ENCODE peak calls at places on chromosome 11, in nine cellular contexts. T is GM23248; Y is GM10248; L is AML-193; M is activated CD4-positive, alpha-beta T cell treated with anti-CD3 and anti-CD28 coated beads, Interleukin-2, amount 10 ng/mL, durations not matched to agents 7 days and 5 days; V is G401; N is HTR-8/SVneo; F is fibroblast of mammary gland; Z is AG04450. Q is an unnamed sample.

GRCh38 chr11:12539570-12539969 is 134.7 kb upstream of the TEAD1 start:
- DNase-seq in L (no peak), V (no peak), M (no peak), Y (no peak), F (peak; percentile 98), T (peak; percentile 96), N (peak; percentile 49), Z (peak; percentile 91), Q (peak; percentile 29)

GRCh38 chr11:81792416-81792815 is 941.2 kb downstream of the FAM181B start:
- DNase-seq in F (no peak), T (no peak), N (no peak), Y (no peak), V (no peak), M (no peak), L (no peak), Z (no peak), Q (no peak)

GRCh38 chr11:24311974-24312373 is 184.9 kb upstream of the LUZP2 start:
- DNase-seq in M (no peak), L (no peak), V (no peak), F (no peak), T (no peak), Z (no peak), Y (no peak), N (no peak), Q (no peak)

GRCh38 chr11:108498046-108498815 is at the start of gene POGLUT3:
- DNase-seq in V (peak; percentile 38), L (peak; percentile 39), Y (peak; percentile 76), M (peak; percentile 55), F (peak; percentile 37), Z (no peak), T (peak; percentile 75), N (peak; percentile 69), Q (peak; percentile 35)

GRCh38 chr11:61369372-61370348 is 7.5 kb downstream of the TMEM138 start:
- DNase-seq in V (peak; percentile 8), Y (peak; percentile 34), F (peak; percentile 98), M (no peak), N (no peak), Z (peak; percentile 86), L (no peak), T (peak; percentile 84), Q (no peak)

GRCh38 chr11:132504501-132505041 is 1027.7 kb downstream of the OPCML start:
- DNase-seq in M (no peak), F (no peak), L (no peak), V (peak; percentile 81), N (no peak), Y (no peak), T (no peak), Z (no peak), Q (no peak)

GRCh38 chr11:25775608-25776007 is 556.3 kb upstream of the ANO3 start:
- DNase-seq in V (no peak), N (no peak), T (peak; percentile 4), Y (no peak), M (no peak), F (no peak), L (no peak), Z (no peak), Q (no peak)

GRCh38 chr11:10623797-10624761 is 55.6 kb upstream of the LYVE1 start:
- DNase-seq in L (no peak), M (no peak), T (peak; percentile 22), Z (no peak), V (peak; percentile 20), Y (peak; percentile 67), N (peak; percentile 71), F (peak; percentile 37), Q (peak; percentile 46)

GRCh38 chr11:119706887-119707286 is 22.1 kb downstream of the NECTIN1 start:
- DNase-seq in N (no peak), F (no peak), Y (no peak), M (no peak), L (no peak), T (no peak), V (no peak), Z (no peak), Q (peak; percentile 11)

GRCh38 chr11:126284829-126285228 is 1.9 kb downstream of the TIRAP start:
- DNase-seq in M (peak; percentile 61), N (peak; percentile 45), Z (peak; percentile 85), T (peak; percentile 96), V (peak; percentile 30), L (peak; percentile 47), Y (peak; percentile 66), F (peak; percentile 97), Q (peak; percentile 19)

GRCh38 chr11:78354741-78355705 is 62.6 kb downstream of the GAB2 start:
- DNase-seq in F (peak; percentile 18), Y (no peak), L (no peak), M (no peak), Z (no peak), N (no peak), V (no peak), T (peak; percentile 65), Q (no peak)

GRCh38 chr11:71322192-71322735 is 69.9 kb upstream of the SHANK2 start:
- DNase-seq in V (no peak), L (no peak), T (no peak), F (no peak), Y (no peak), N (no peak), Z (no peak), M (no peak), Q (no peak)

GRCh38 chr11:111403021-111403725 is 24.1 kb upstream of the POU2AF1 start:
- DNase-seq in F (no peak), M (no peak), L (no peak), N (no peak), T (no peak), Z (no peak), Y (no peak), V (peak; percentile 88), Q (no peak)

GRCh38 chr11:60941371-60942119 is 10.4 kb downstream of the SLC15A3 start:
- DNase-seq in F (no peak), V (no peak), T (no peak), Z (no peak), Y (no peak), N (no peak), L (no peak), M (no peak), Q (no peak)

GRCh38 chr11:24226606-24227005 is 270.2 kb upstream of the LUZP2 start:
- DNase-seq in N (no peak), M (no peak), V (no peak), L (no peak), Z (no peak), F (no peak), T (no peak), Y (no peak), Q (no peak)

GRCh38 chr11:22479133-22479690 is 141.0 kb downstream of the SLC17A6 start:
- DNase-seq in V (no peak), L (no peak), Y (no peak), F (peak; percentile 57), T (peak; percentile 70), N (no peak), M (no peak), Z (no peak), Q (no peak)

GRCh38 chr11:13316528-13316961 is 39.0 kb downstream of the BMAL1 start:
- DNase-seq in T (peak; percentile 94), V (no peak), Y (no peak), L (no peak), F (peak; percentile 90), N (peak; percentile 30), M (no peak), Z (no peak), Q (no peak)

GRCh38 chr11:16945671-16946469 is 68.3 kb downstream of the PLEKHA7 start:
- DNase-seq in T (peak; percentile 68), L (peak; percentile 35), M (peak; percentile 45), N (peak; percentile 72), F (peak; percentile 57), Z (no peak), V (peak; percentile 13), Y (peak; percentile 78), Q (peak; percentile 74)

GRCh38 chr11:86802601-86803051 is 2.3 kb downstream of the PRSS23 start:
- DNase-seq in F (peak; percentile 56), N (no peak), M (peak; percentile 27), Z (no peak), Y (no peak), T (peak; percentile 67), L (peak; percentile 31), V (peak; percentile 70), Q (peak; percentile 84)

GRCh38 chr11:36037031-36037430 is 93.2 kb downstream of the LDLRAD3 start:
- DNase-seq in N (no peak), Y (no peak), M (no peak), F (peak; percentile 58), Z (no peak), L (no peak), V (peak; percentile 83), T (peak; percentile 47), Q (no peak)

GRCh38 chr11:126821832-126822231 is 178.7 kb downstream of the KIRREL3 start:
- DNase-seq in Z (no peak), M (no peak), V (no peak), L (no peak), F (no peak), T (no peak), Y (no peak), N (no peak), Q (no peak)

GRCh38 chr11:32420937-32421532 is 14.3 kb downstream of the WT1 start:
- DNase-seq in F (no peak), M (peak; percentile 55), L (peak; percentile 81), V (no peak), Y (no peak), N (peak; percentile 64), Z (no peak), T (no peak), Q (no peak)

GRCh38 chr11:14541180-14541579 is 21.0 kb upstream of the PSMA1 start:
- DNase-seq in V (peak; percentile 90), Z (no peak), N (no peak), M (no peak), Y (no peak), T (no peak), L (no peak), F (peak; percentile 24), Q (no peak)

GRCh38 chr11:94926271-94926625 is 47.1 kb downstream of the CWC15 start:
- DNase-seq in N (no peak), L (no peak), F (peak; percentile 39), Z (no peak), V (no peak), T (peak; percentile 51), Y (no peak), M (no peak), Q (no peak)

GRCh38 chr11:96715208-96715607 is 325.4 kb downstream of the JRKL start:
- DNase-seq in N (no peak), M (no peak), T (peak; percentile 29), Y (no peak), L (no peak), F (peak; percentile 12), Z (no peak), V (no peak), Q (no peak)

GRCh38 chr11:115964091-115964490 is 459.9 kb upstream of the CADM1 start:
- DNase-seq in N (no peak), Y (no peak), M (no peak), V (no peak), T (no peak), F (no peak), L (no peak), Z (peak; percentile 16), Q (no peak)

GRCh38 chr11:31940396-31941037 is 129.4 kb upstream of the PAX6 start:
- DNase-seq in V (peak; percentile 14), L (no peak), Z (no peak), T (peak; percentile 15), N (no peak), M (no peak), Y (no peak), F (peak; percentile 43), Q (no peak)

GRCh38 chr11:1564535-1565172 is 7.4 kb downstream of the DUSP8 start:
- DNase-seq in T (peak; percentile 72), N (no peak), V (peak; percentile 72), Z (peak; percentile 83), F (peak; percentile 80), M (no peak), L (no peak), Y (no peak), Q (no peak)

GRCh38 chr11:112343368-112344039 is 82.8 kb upstream of the PLET1 start:
- DNase-seq in T (no peak), F (peak; percentile 33), L (no peak), M (no peak), Z (no peak), N (no peak), V (peak; percentile 95), Y (no peak), Q (no peak)

GRCh38 chr11:117197516-117198456 is 1.4 kb upstream of the TAGLN start:
- DNase-seq in N (no peak), F (no peak), M (no peak), V (no peak), Z (no peak), Y (no peak), T (no peak), L (no peak), Q (no peak)

GRCh38 chr11:61752117-61752924 is at the start of gene MYRF:
- DNase-seq in V (no peak), T (peak; percentile 79), L (peak; percentile 21), M (peak; percentile 54), Y (peak; percentile 83), F (peak; percentile 10), N (peak; percentile 67), Z (no peak), Q (peak; percentile 50)

Q was measured in A549.